ENCODE peak calls at places on chromosomes 16 and 17, in ten cellular contexts. U, K, V, R, W, C, E, A, G and Y are unnamed samples. For H3K9me3 and H3K4me1, the result is how much of the 10 kb centered on the place peaks cover.

GRCh38 chr16:30010817-30011504 is at the start of gene DOC2A:
- DNase-seq in G (no peak), K (peak), A (no peak), W (no peak), U (peak), C (no peak), V (no peak), E (peak), R (no peak), Y (no peak)

GRCh38 chr17:80957461-80957941 is 34.1 kb upstream of the CHMP6 start:
- DNase-seq in W (no peak), U (no peak), E (no peak), K (no peak), R (no peak), C (no peak), G (peak), V (peak), A (peak), Y (no peak)

GRCh38 chr17:56598471-56598870 is 5.0 kb downstream of the NOG start:
- DNase-seq in W (no peak), K (no peak), R (no peak), U (no peak), G (no peak), A (no peak), C (no peak), V (no peak), E (no peak), Y (no peak)

GRCh38 chr17:8479431-8479947 is 43.8 kb downstream of the NDEL1 start:
- DNase-seq in E (no peak), V (no peak), R (peak), A (no peak), W (peak), U (no peak), G (peak), K (no peak), C (no peak), Y (peak)

GRCh38 chr17:82283208-82283749 is 9.8 kb upstream of the CSNK1D start:
- DNase-seq in C (peak), E (no peak), G (no peak), U (peak), K (peak), W (peak), V (peak), R (no peak), A (no peak), Y (no peak)

GRCh38 chr16:4496305-4496704 is 20.1 kb downstream of the HMOX2 start:
- DNase-seq in R (no peak), K (no peak), U (no peak), W (peak), G (no peak), C (no peak), A (no peak), V (no peak), E (no peak), Y (no peak)

GRCh38 chr17:34673516-34673915 is 94.1 kb downstream of the TMEM132E start:
- DNase-seq in K (no peak), C (no peak), G (no peak), R (no peak), V (no peak), W (no peak), E (no peak), A (no peak), U (no peak), Y (no peak)

GRCh38 chr16:30609002-30609927 is 924 bp downstream of the ZNF689 start:
- DNase-seq in K (peak), A (peak), V (peak), U (peak), E (peak), G (peak), R (peak), W (peak), C (peak), Y (peak)

GRCh38 chr16:67934306-67935095 is 2.1 kb downstream of the PSMB10 start:
- DNase-seq in A (no peak), W (no peak), C (no peak), K (no peak), G (no peak), R (no peak), U (peak), V (peak), E (no peak), Y (no peak)

GRCh38 chr16:51807551-51807950 is 656.5 kb upstream of the SALL1 start:
- DNase-seq in W (no peak), V (no peak), R (no peak), E (no peak), U (no peak), K (peak), A (no peak), G (no peak), C (no peak), Y (no peak)

GRCh38 chr17:43410557-43411368 is 12.0 kb downstream of the ARL4D start:
- DNase-seq in G (no peak), A (no peak), E (no peak), C (no peak), W (no peak), U (no peak), V (no peak), R (no peak), K (no peak), Y (peak)

GRCh38 chr17:73155410-73156165 is 9.2 kb upstream of the SSTR2 start:
- DNase-seq in G (no peak), R (no peak), K (no peak), V (no peak), U (peak), W (no peak), E (peak), C (no peak), A (no peak), Y (no peak)

GRCh38 chr16:22674832-22675191 is 139.2 kb upstream of the HS3ST2 start:
- DNase-seq in C (no peak), A (no peak), R (no peak), G (peak), K (no peak), E (no peak), U (no peak), V (no peak), W (no peak), Y (no peak)

GRCh38 chr16:69410285-69410990 is 14.0 kb upstream of the CYB5B start:
- DNase-seq in U (no peak), R (no peak), W (peak), E (no peak), C (peak), K (no peak), G (no peak), A (no peak), V (no peak), Y (no peak)

GRCh38 chr16:19153876-19154275 is 14.2 kb upstream of the SYT17 start:
- DNase-seq in W (no peak), C (peak), E (no peak), K (peak), R (no peak), U (peak), A (no peak), G (no peak), V (no peak), Y (no peak)

GRCh38 chr17:74737299-74738050 is 419 bp downstream of the RAB37 start:
- DNase-seq in C (peak), K (peak), E (peak), G (no peak), U (peak), W (no peak), V (peak), A (no peak), R (no peak), Y (no peak)

GRCh38 chr17:49964539-49965521 is 4.2 kb upstream of the DLX4 start:
- DNase-seq in W (peak), R (no peak), E (peak), K (no peak), C (no peak), A (no peak), G (no peak), U (no peak), V (no peak), Y (no peak)

GRCh38 chr17:63486317-63487013 is 9.6 kb downstream of the ACE start:
- DNase-seq in U (peak), G (no peak), A (no peak), C (no peak), W (no peak), R (no peak), K (no peak), E (no peak), V (no peak), Y (no peak)

GRCh38 chr16:57920891-57921240 is 50.1 kb downstream of the CNGB1 start:
- DNase-seq in K (no peak), G (no peak), W (no peak), A (no peak), U (no peak), E (no peak), R (no peak), V (no peak), C (no peak), Y (no peak)

GRCh38 chr17:19579867-19580565 is 46.4 kb downstream of the SLC47A1 start:
- DNase-seq in G (no peak), A (peak), C (no peak), W (no peak), U (peak), E (peak), R (peak), V (peak), K (peak), Y (peak)

DNA sequence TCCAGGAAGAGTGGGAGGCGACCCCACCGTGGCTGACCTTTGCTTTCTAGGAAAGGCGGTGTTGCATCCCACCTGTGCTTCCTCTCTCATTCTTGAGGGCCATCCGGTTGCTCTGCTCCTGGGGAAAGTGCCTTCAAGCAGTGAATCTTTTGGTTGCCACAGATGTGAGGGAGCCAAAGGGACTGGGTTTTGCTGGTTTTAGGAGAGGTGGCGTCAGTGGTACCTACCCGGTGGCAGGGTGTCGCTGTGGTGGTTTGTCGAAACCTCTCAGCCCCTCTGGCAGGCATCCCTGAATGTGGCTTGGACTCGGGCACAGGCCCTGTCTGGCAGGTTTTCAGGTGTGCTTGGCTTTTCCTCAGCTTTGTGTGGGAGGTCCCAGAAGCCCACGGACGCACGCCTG is 611.5 kb downstream of the KCNJ18 start:
- DNase-seq in E (no peak), G (no peak), K (no peak), V (no peak), W (no peak), A (no peak), U (no peak), C (no peak), R (no peak), Y (no peak)
- H3K9me3 ChIP-seq in E (under half), G (under half), K (under half), V (under half), W (under half), A (under half), U (under half), C (under half), R (under half), Y (under half)

GRCh38 chr16:48444574-48444973 is 59.4 kb upstream of the SIAH1 start:
- DNase-seq in K (no peak), A (no peak), V (peak), E (no peak), U (no peak), G (peak), C (peak), R (no peak), W (peak), Y (peak)
- H3K27ac ChIP-seq in K (no peak), A (peak), V (peak), E (no peak), U (no peak), G (peak), C (peak), R (peak), W (peak), Y (peak)

DNA sequence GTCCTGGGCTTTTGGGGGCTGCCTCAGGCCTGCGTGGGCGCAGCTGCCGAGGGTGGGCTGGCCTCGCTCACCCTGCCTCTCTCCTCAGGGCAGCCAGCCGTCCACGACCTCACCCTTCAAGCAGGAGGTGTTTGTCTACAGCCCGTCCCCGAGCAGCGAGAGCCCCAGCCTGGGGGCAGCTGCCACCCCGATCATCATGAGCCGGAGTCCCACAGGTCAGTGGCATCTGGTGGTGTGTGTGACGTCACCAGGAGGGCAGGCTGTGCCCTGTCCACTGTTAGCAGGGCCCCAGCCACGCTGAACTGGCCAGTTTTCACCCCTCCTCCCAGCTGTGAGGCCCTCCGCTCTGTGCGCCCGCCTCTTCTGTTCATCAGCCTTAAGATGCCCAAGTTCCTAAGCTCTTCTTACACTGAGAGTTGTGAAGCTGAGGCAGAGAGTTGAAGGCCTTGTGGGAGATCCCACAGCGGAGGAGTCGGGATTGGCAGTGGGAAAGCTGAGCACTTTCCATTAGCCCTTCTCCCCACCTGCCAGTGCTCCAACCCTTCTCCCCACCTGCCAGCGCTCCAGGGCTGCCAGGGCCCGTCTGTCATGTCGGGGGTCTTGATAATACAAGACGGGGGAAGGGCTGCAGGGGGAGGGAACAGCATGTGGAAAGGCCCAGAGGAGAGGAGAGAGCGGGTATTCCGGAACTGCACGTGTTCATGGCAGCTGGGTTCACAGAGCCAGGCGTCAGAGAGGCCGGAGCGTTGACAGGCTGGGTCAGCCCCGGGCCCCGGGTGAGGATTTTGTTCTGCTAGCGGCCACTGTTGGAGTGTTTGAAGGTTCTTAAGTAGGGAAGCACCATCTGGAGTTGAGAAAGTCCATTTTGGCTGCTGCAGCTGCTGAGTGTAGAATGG is 36.3 kb downstream of the OR1D5 start:
- DNase-seq in C (no peak), R (no peak), K (no peak), E (peak), V (peak), W (peak), G (no peak), A (peak), U (no peak), Y (no peak)
- H3K4me1 ChIP-seq in C (under half), R (under half), K (under half), E (under half), V (under half), W (under half), G (under half), A (under half), U (under half), Y (under half)

GRCh38 chr16:66517586-66518263 is 32.2 kb downstream of the TK2 start:
- DNase-seq in K (no peak), C (no peak), U (no peak), W (no peak), A (no peak), G (no peak), E (no peak), R (no peak), V (peak), Y (no peak)
- H3K9me3 ChIP-seq in K (under half), C (under half), U (under half), W (under half), A (under half), G (under half), E (under half), R (under half), V (under half), Y (under half)

DNA sequence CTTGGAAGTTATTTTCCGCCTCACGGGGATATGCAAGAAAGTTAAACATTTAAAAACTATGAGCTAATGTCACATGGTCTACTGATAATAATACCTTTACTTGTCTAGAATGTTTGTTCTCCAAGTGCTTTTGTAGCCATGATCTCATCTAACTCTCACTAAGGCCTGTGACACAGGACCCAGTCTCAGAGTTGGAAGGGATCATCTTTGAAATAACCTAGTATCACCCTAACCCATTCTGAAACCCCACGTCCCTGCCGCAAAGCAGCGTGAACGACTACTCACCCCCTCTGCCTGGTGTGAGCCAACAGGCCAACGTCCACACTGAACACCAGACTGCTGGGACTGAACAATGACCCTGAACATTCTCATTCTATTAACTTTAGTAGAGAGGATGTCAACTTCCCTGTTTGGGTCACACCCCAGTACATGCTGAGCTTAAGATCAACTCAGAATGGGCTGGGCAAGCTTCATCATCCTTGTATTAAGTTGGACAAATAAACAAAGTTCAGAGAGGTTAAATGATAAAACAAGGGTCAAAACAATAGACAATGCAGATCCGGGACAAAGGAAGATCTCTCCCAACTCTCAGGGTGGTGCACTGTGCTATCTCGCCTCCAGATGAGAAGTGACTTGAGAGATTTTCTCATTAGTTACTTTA is 54.8 kb upstream of the BCAR1 start:
- DNase-seq in G (no peak), E (no peak), U (no peak), K (no peak), R (no peak), A (no peak), V (no peak), C (peak), W (peak), Y (no peak)
- H3K27ac ChIP-seq in G (peak), E (no peak), U (peak), K (peak), R (peak), A (peak), V (peak), C (peak), W (peak), Y (peak)

GRCh38 chr17:10116676-10117075 is 81.7 kb downstream of the GAS7 start:
- DNase-seq in R (no peak), W (no peak), U (no peak), V (no peak), K (no peak), G (no peak), C (no peak), E (no peak), A (no peak), Y (no peak)
- H3K4me1 ChIP-seq in R (half or more), W (under half), U (under half), V (under half), K (half or more), G (half or more), C (under half), E (under half), A (half or more), Y (under half)

GRCh38 chr17:79154951-79155557 is 80.4 kb downstream of the ENGASE start:
- DNase-seq in R (no peak), A (no peak), V (no peak), C (no peak), E (no peak), K (no peak), W (no peak), G (no peak), U (peak), Y (no peak)
- H3K9me3 ChIP-seq in R (under half), A (under half), V (under half), C (under half), E (under half), K (under half), W (under half), G (under half), U (under half), Y (under half)

GRCh38 chr17:44942456-44942855 is 5.1 kb downstream of the KIF18B start:
- DNase-seq in E (no peak), U (peak), K (no peak), G (no peak), V (no peak), R (no peak), C (no peak), A (no peak), W (no peak), Y (no peak)

GRCh38 chr17:44940768-44941167 is 6.8 kb downstream of the KIF18B start:
- DNase-seq in R (no peak), A (no peak), V (no peak), E (no peak), C (no peak), W (no peak), U (no peak), G (no peak), K (no peak), Y (no peak)

GRCh38 chr17:44935116-44935515 is 12.5 kb downstream of the KIF18B start:
- DNase-seq in K (no peak), R (no peak), W (no peak), C (no peak), E (no peak), V (no peak), U (peak), A (peak), G (peak), Y (no peak)

GRCh38 chr17:44941712-44942331 is 5.8 kb downstream of the KIF18B start:
- DNase-seq in K (no peak), U (peak), A (peak), V (no peak), R (no peak), W (no peak), C (peak), G (peak), E (no peak), Y (no peak)

DNA sequence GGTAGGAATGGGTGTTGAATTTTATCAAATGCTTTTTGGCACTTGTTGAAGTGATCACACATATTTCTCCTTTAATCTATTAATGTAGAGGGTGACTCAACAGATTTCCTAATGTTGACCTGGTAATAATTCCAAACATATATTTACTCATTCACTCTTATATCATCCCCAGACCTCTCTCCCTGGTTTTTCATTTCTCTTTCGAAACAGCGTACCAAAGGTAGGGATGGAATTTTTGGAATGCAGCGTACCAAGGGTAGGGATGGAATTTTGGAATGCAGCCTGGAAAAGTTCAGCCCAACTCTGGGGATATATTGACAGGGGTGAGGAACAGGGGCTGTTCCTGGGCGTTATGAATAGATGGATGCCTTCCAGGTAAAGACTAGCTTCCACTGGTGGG is 7.3 kb downstream of the KIF18B start:
- DNase-seq in C (peak), U (peak), W (no peak), R (no peak), A (no peak), V (no peak), K (no peak), G (peak), E (no peak), Y (no peak)
- H3K27ac ChIP-seq in C (peak), U (peak), W (no peak), R (no peak), A (no peak), V (no peak), K (no peak), G (no peak), E (no peak), Y (no peak)